ENCODE peak calls at places on chromosomes 16 and 17, in six cellular contexts. B is Peyer's patch; A is CD8-positive, alpha-beta T cell; T is pancreas; V is fibroblast of lung; F is breast epithelium. W is an unnamed sample.

GRCh38 chr17:325270-325976 is 27.2 kb downstream of the RPH3AL start:
- DNase-seq in B (no peak), A (no peak), T (no peak), V (no peak), F (no peak), W (no peak)

GRCh38 chr17:37791434-37791833 is 46.6 kb upstream of the HNF1B start:
- DNase-seq in B (peak), A (peak), T (peak), V (peak), F (no peak), W (no peak)

GRCh38 chr16:57331355-57331754 is 27.2 kb upstream of the CCL22 start:
- DNase-seq in B (no peak), A (no peak), T (no peak), V (no peak), F (no peak), W (no peak)

GRCh38 chr17:13749566-13750235 is 148.0 kb upstream of the HS3ST3A1 start:
- DNase-seq in B (no peak), A (no peak), T (no peak), V (no peak), F (no peak), W (no peak)

GRCh38 chr16:1729026-1729425 is 23.0 kb downstream of the MAPK8IP3 start:
- DNase-seq in B (no peak), A (no peak), T (no peak), V (no peak), F (no peak), W (no peak)

GRCh38 chr17:17439971-17440843 is 36.6 kb upstream of the MED9 start:
- DNase-seq in B (peak), A (peak), T (peak), V (peak), F (peak), W (no peak)

GRCh38 chr17:18250259-18250658 is 8.3 kb downstream of the FLII start:
- DNase-seq in B (peak), A (no peak), T (peak), V (no peak), F (no peak), W (no peak)

GRCh38 chr16:46743232-46743719 is 4.9 kb downstream of the MYLK3 start:
- DNase-seq in B (peak), A (no peak), T (no peak), V (peak), F (no peak), W (no peak)

GRCh38 chr17:80138856-80139426 is 8.0 kb downstream of the EIF4A3 start:
- DNase-seq in B (no peak), A (no peak), T (no peak), V (no peak), F (no peak), W (no peak)

GRCh38 chr17:7404737-7405412 is 978 bp upstream of the TMEM256 start:
- DNase-seq in B (peak), A (no peak), T (peak), V (no peak), F (peak), W (no peak)

GRCh38 chr17:27494192-27495091 is 38.2 kb downstream of the KSR1 start:
- DNase-seq in B (peak), A (no peak), T (peak), V (peak), F (peak), W (peak)

GRCh38 chr16:565420-566330 is 1.1 kb upstream of the NHLRC4 start:
- DNase-seq in B (no peak), A (no peak), T (no peak), V (peak), F (peak), W (no peak)

GRCh38 chr17:5097101-5097834 is 14.4 kb downstream of the ZNF232 start:
- DNase-seq in B (peak), A (peak), T (peak), V (no peak), F (no peak), W (no peak)

GRCh38 chr17:79552824-79553223 is 58.0 kb downstream of the RBFOX3 start:
- DNase-seq in B (no peak), A (no peak), T (no peak), V (no peak), F (no peak), W (no peak)

GRCh38 chr16:65106792-65107191 is 15.1 kb downstream of the CDH11 start:
- DNase-seq in B (no peak), A (no peak), T (no peak), V (peak), F (no peak), W (no peak)

GRCh38 chr17:80926601-80927250 is 64.9 kb upstream of the CHMP6 start:
- DNase-seq in B (no peak), A (no peak), T (no peak), V (no peak), F (no peak), W (no peak)

GRCh38 chr16:11576427-11577289 is 10.1 kb downstream of the LITAF start:
- DNase-seq in B (no peak), A (no peak), T (no peak), V (no peak), F (no peak), W (no peak)

GRCh38 chr16:53732296-53732929 is 28.5 kb downstream of the FTO start:
- DNase-seq in B (no peak), A (no peak), T (no peak), V (no peak), F (no peak), W (no peak)

GRCh38 chr16:11310997-11311561 is 29.9 kb upstream of the PRM1 start:
- DNase-seq in B (peak), A (no peak), T (no peak), V (no peak), F (no peak), W (no peak)

GRCh38 chr16:28534542-28535373 is 4.0 kb downstream of the NUPR1 start:
- DNase-seq in B (peak), A (no peak), T (peak), V (peak), F (no peak), W (peak)

GRCh38 chr17:41636652-41637051 is 12.3 kb upstream of the KRT17 start:
- DNase-seq in B (no peak), A (no peak), T (no peak), V (no peak), F (no peak), W (no peak)

GRCh38 chr16:85949787-85950186 is 50.8 kb downstream of the IRF8 start:
- DNase-seq in B (no peak), A (no peak), T (no peak), V (no peak), F (no peak), W (no peak)

GRCh38 chr16:51523400-51523799 is 372.3 kb upstream of the SALL1 start:
- DNase-seq in B (no peak), A (no peak), T (no peak), V (peak), F (no peak), W (no peak)

GRCh38 chr16:67154578-67155304 is 3.9 kb upstream of the B3GNT9 start:
- DNase-seq in B (no peak), A (no peak), T (no peak), V (no peak), F (no peak), W (no peak)

GRCh38 chr16:57325458-57325857 is 33.1 kb upstream of the CCL22 start:
- DNase-seq in B (no peak), A (no peak), T (no peak), V (peak), F (no peak), W (no peak)

GRCh38 chr16:83743241-83743640 is 64.5 kb upstream of the HSBP1 start:
- DNase-seq in B (no peak), A (no peak), T (no peak), V (no peak), F (no peak), W (no peak)

GRCh38 chr17:7834891-7835817 is 1.1 kb downstream of the KDM6B start:
- DNase-seq in B (peak), A (peak), T (peak), V (peak), F (peak), W (peak)

GRCh38 chr17:13420294-13421277 is 181.1 kb downstream of the HS3ST3A1 start:
- DNase-seq in B (peak), A (no peak), T (no peak), V (peak), F (no peak), W (no peak)

GRCh38 chr16:88700636-88701482 is 5.3 kb downstream of the RNF166 start:
- DNase-seq in B (peak), A (peak), T (peak), V (peak), F (peak), W (peak)

GRCh38 chr16:67268136-67268579 is 11.2 kb upstream of the PLEKHG4 start:
- DNase-seq in B (peak), A (no peak), T (no peak), V (peak), F (no peak), W (no peak)

GRCh38 chr16:86991679-86992078 is 325.5 kb downstream of the C16orf95 start:
- DNase-seq in B (no peak), A (no peak), T (no peak), V (peak), F (no peak), W (no peak)

GRCh38 chr17:6831662-6832263 is at the start of gene TEKT1:
- DNase-seq in B (peak), A (peak), T (peak), V (peak), F (peak), W (peak)

GRCh38 chr16:22684282-22685161 is 129.4 kb upstream of the HS3ST2 start:
- DNase-seq in B (no peak), A (no peak), T (no peak), V (peak), F (no peak), W (no peak)

GRCh38 chr16:57054338-57054737 is 38.0 kb upstream of the CPNE2 start:
- DNase-seq in B (no peak), A (no peak), T (no peak), V (no peak), F (no peak), W (no peak)

GRCh38 chr17:17021194-17021863 is 20.9 kb upstream of the MPRIP start:
- DNase-seq in B (peak), A (no peak), T (peak), V (no peak), F (peak), W (peak)

GRCh38 chr17:15076991-15077663 is 188.0 kb downstream of the PMP22 start:
- DNase-seq in B (no peak), A (no peak), T (no peak), V (no peak), F (no peak), W (no peak)
- H3K27ac ChIP-seq in B (no peak), A (no peak), T (no peak), V (no peak), F (no peak), W (no peak)

GRCh38 chr17:49906511-49907136 is 58.8 kb upstream of the TAC4 start:
- DNase-seq in B (no peak), A (no peak), T (no peak), V (no peak), F (no peak), W (no peak)
- H3K4me3 ChIP-seq in B (no peak), A (no peak), T (no peak), V (no peak), F (no peak), W (no peak)

DNA sequence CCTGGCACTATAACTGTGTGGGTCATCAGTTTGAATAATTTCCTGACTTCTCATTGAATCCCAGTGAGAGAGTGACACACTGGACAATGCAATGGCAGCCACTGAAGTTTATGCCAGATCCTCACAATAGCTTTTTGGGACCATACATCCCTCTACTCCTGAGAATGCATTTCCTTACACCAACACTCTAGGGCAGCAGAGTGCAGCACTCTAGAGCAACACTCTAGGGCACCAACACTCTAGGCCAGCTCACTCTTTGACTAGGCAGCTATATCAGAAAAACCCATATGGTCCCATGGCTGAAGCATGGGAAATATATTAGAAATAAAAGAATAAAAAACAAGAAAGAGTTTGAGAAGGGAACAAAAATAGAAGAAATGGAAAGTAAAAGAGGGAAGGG is 309.2 kb downstream of the MAP2K6 start:
- DNase-seq in B (no peak), A (no peak), T (no peak), V (peak), F (no peak), W (no peak)
- TF ChIP-seq CTCF in B (peak), A (no peak), T (no peak), V (peak), F (no peak), W (no peak)

GRCh38 chr17:66230918-66231543 is 1.8 kb upstream of the APOH start:
- DNase-seq in B (no peak), A (no peak), T (no peak), V (peak), F (no peak), W (no peak)
- H3K27ac ChIP-seq in B (no peak), A (no peak), T (no peak), V (no peak), F (no peak), W (no peak)

GRCh38 chr17:63698381-63698885 is 1.5 kb downstream of the LIMD2 start:
- DNase-seq in B (peak), A (no peak), T (no peak), V (no peak), F (no peak), W (no peak)
- H3K4me3 ChIP-seq in B (peak), A (peak), T (peak), V (no peak), F (peak), W (peak)

GRCh38 chr17:39952665-39953470 is 9.9 kb upstream of the GSDMA start:
- DNase-seq in B (peak), A (peak), T (peak), V (peak), F (peak), W (peak)
- TF ChIP-seq CTCF in B (no peak), A (no peak), T (no peak), V (no peak), F (no peak), W (no peak)

GRCh38 chr17:57900991-57901743 is 51.3 kb upstream of the MRPS23 start:
- DNase-seq in B (no peak), A (no peak), T (peak), V (no peak), F (no peak), W (no peak)

GRCh38 chr17:57899391-57899790 is 49.5 kb upstream of the MRPS23 start:
- DNase-seq in B (no peak), A (no peak), T (no peak), V (peak), F (no peak), W (no peak)

GRCh38 chr17:57898487-57899311 is 48.9 kb upstream of the MRPS23 start:
- DNase-seq in B (no peak), A (no peak), T (no peak), V (peak), F (no peak), W (no peak)

GRCh38 chr17:57902117-57902799 is 52.4 kb upstream of the MRPS23 start:
- DNase-seq in B (no peak), A (no peak), T (no peak), V (no peak), F (no peak), W (no peak)

DNA sequence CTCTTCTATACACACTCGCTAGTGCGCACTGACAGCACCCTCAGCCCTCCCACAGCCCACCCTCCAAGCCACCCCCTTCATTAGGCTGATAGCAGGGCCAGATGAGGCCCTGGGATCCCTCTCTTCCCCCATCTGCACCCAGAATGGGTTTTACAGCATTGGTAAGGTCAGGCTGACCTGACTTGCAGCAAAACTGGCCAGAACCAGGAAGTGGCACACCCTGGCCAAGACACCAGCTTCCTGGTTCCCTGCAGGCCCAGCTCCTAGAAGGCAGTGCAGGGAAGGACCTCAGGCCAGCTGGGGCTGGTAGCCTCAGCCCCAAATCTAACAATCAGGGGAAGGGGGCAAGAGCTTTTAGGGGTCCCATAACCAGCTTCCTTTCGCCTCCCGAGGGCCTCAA is 50.0 kb upstream of the MRPS23 start:
- DNase-seq in B (peak), A (no peak), T (peak), V (no peak), F (peak), W (no peak)
- H3K27ac ChIP-seq in B (peak), A (no peak), T (peak), V (no peak), F (peak), W (peak)

GRCh38 chr17:40450175-40450574 is 6.9 kb downstream of the IGFBP4 start:
- DNase-seq in B (peak), A (peak), T (peak), V (peak), F (no peak), W (no peak)

GRCh38 chr17:40445769-40446468 is 2.7 kb downstream of the IGFBP4 start:
- DNase-seq in B (no peak), A (no peak), T (no peak), V (peak), F (no peak), W (no peak)

GRCh38 chr17:40448639-40449261 is 5.5 kb downstream of the IGFBP4 start:
- DNase-seq in B (peak), A (no peak), T (peak), V (peak), F (peak), W (no peak)

GRCh38 chr17:40447148-40447644 is 3.9 kb downstream of the IGFBP4 start:
- DNase-seq in B (no peak), A (no peak), T (no peak), V (no peak), F (no peak), W (no peak)

DNA sequence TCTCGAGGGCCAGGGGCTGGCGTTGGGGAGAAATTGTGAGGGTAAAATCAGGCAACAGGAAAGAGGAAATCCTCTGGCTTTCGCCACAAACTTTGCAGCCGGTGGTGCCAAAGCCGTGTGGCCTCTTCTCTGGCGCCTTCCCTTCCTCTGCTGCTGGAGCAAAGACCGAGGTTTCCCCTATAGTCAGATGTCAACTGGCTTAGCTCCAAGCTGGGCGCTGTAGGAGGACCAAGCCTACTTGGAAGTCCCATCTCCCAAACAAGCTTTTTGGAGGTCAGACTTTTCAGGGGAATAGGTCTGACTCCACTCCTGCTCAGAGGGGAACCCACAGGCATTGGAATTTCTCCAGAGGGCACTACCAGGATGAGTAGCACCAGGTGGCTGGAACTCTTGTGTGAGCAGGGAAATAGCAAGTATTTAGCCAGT is 5.0 kb downstream of the IGFBP4 start:
- DNase-seq in B (no peak), A (no peak), T (no peak), V (peak), F (no peak), W (no peak)
- H3K4me3 ChIP-seq in B (peak), A (no peak), T (peak), V (peak), F (peak), W (peak)

DNA sequence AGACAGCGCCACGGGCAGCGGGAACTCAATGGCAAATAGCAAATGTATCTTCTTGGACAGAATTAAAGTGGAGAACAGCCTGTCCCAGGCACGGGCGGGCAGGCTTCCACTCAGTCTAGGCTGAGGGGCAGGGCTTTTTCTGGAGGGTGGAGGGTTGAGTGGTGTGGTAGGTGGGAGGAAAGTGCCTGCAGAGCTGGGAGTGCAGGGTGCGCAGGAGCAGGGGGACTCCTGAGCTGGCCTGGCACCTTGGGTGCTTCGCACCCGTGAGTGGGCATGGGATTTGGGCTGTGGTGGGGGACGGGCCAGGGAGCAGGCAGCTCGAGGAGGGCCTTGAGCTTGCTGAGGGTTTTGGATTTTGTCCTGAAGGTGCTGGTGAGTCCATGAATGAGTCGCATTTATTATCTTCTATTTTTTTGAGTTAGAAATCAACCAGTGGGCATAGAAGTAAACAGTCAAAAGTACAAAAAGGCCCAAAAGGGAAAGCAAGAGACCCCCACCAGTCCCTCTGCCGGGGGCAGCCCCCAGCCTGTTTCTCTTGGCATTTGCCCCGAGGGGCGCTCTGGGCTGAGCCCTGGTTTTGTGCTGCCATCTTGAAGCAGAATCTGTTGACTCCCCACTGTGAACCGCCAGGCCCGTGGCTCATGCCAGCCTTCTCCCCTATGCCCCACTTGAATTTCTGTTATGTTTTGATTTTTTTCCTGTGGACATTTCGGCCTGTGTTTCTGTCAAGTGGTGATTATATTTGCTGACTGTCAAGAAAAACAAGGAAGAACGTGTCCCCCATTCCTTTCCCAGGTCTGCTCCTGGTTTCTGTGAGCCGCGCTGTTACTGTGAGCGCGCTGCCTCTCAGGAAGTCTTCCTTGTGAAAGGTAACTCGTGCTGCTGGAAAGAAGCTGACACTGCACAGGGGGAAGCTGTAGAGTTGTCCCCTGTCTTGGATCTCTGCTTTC is 8.3 kb downstream of the ADORA2B start:
- DNase-seq in B (no peak), A (no peak), T (no peak), V (no peak), F (no peak), W (no peak)
- TF ChIP-seq CTCF in B (no peak), A (no peak), T (no peak), V (no peak), F (no peak), W (no peak)

GRCh38 chr17:77234695-77235094 is 93.9 kb downstream of the SEC14L1 start:
- DNase-seq in B (no peak), A (no peak), T (no peak), V (no peak), F (no peak), W (no peak)
- H3K27ac ChIP-seq in B (peak), A (no peak), T (no peak), V (peak), F (no peak), W (peak)

W was measured in thoracic aorta.